ENCODE peak calls at places on chromosome 4, in eight cellular contexts. M, A, B, R, K, E, L and S are unnamed samples.

GRCh38 chr4:126748736-126749135 is 884.0 kb upstream of the INTU start:
- DNase-seq in E (no peak), L (no peak), B (no peak), K (no peak), M (no peak), A (peak; percentile 82), R (no peak), S (no peak)

GRCh38 chr4:142579483-142579882 is 266.6 kb downstream of the INPP4B start:
- DNase-seq in A (peak; percentile 13), B (no peak), E (no peak), L (no peak), M (no peak), R (no peak), K (no peak), S (no peak)

GRCh38 chr4:39637572-39638357 is 900 bp downstream of the SMIM14 start:
- DNase-seq in E (peak; percentile 63), K (peak; percentile 60), B (peak; percentile 63), M (peak; percentile 59), A (peak; percentile 78), L (peak; percentile 73), R (peak; percentile 74), S (peak; percentile 77)

GRCh38 chr4:25814323-25814722 is 48.5 kb downstream of the SEL1L3 start:
- DNase-seq in R (no peak), E (no peak), K (peak; percentile 23), B (peak; percentile 40), L (peak; percentile 57), M (no peak), A (peak; percentile 95), S (no peak)

GRCh38 chr4:87567191-87567590 is 38.0 kb upstream of the SPARCL1 start:
- DNase-seq in R (no peak), L (no peak), B (no peak), A (peak; percentile 17), M (no peak), K (no peak), E (no peak), S (no peak)

GRCh38 chr4:21304061-21304541 is 603.8 kb downstream of the PACRGL start:
- DNase-seq in M (no peak), A (no peak), L (no peak), K (no peak), B (no peak), E (no peak), R (no peak), S (peak; percentile 43)

GRCh38 chr4:94407846-94408245 is 43.9 kb upstream of the PDLIM5 start:
- DNase-seq in E (no peak), B (no peak), A (peak; percentile 69), R (no peak), L (no peak), M (no peak), K (no peak), S (no peak)

GRCh38 chr4:110245567-110245966 is 47.2 kb upstream of the ELOVL6 start:
- DNase-seq in E (no peak), A (peak; percentile 68), B (no peak), L (no peak), M (no peak), K (no peak), R (no peak), S (no peak)

GRCh38 chr4:152585036-152585439 is 49.1 kb upstream of the FBXW7 start:
- DNase-seq in A (no peak), M (no peak), K (no peak), E (no peak), B (no peak), L (no peak), R (no peak), S (no peak)

GRCh38 chr4:15368906-15369305 is 58.9 kb upstream of the C1QTNF7 start:
- DNase-seq in M (no peak), L (no peak), K (no peak), A (peak; percentile 72), B (no peak), E (no peak), R (no peak), S (no peak)

GRCh38 chr4:95362906-95363578 is 185.7 kb downstream of the UNC5C start:
- DNase-seq in K (no peak), A (peak; percentile 43), R (peak; percentile 19), L (no peak), E (no peak), M (peak; percentile 50), B (no peak), S (no peak)

DNA sequence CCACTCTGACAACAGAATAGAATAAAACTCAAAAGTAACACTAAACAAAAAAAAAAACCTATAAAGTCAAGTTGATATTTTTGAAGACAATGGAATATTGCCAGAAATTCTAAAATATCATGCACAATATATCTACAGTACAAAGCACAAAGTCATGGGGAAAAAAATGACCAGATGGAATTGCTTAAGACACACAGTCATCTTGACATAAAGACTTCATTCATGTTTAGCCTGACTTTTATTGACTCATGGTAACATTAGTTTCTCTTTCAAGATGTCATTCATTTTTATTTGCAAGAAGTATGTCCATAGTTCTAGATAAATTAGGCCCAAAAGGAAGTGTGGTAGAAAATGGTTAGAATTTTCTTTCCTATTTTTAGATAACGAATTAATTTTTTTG is 259.1 kb downstream of the CAMK2D start:
- DNase-seq in B (no peak), K (no peak), L (no peak), R (no peak), E (no peak), A (peak; percentile 13), M (no peak), S (no peak)
- H3K27ac ChIP-seq in B (no peak overlapping the region), K (peak overlapping the region; percentile 64), L (peak overlapping the region; percentile 59), R (no peak overlapping the region), E (no peak overlapping the region), A (no peak overlapping the region), M (no peak overlapping the region), S (no peak overlapping the region)

GRCh38 chr4:138935135-138935795 is 80.3 kb upstream of the NOCT start:
- DNase-seq in M (no peak), L (no peak), E (no peak), A (no peak), R (no peak), B (no peak), K (no peak), S (no peak)

GRCh38 chr4:138943893-138944292 is 71.7 kb upstream of the NOCT start:
- DNase-seq in M (no peak), R (no peak), A (no peak), E (no peak), B (no peak), L (no peak), K (no peak), S (no peak)

GRCh38 chr4:138939960-138940359 is 75.6 kb upstream of the NOCT start:
- DNase-seq in E (no peak), M (no peak), L (no peak), B (no peak), R (no peak), K (no peak), A (no peak), S (no peak)

GRCh38 chr4:138941037-138941436 is 74.5 kb upstream of the NOCT start:
- DNase-seq in L (no peak), E (no peak), K (no peak), M (no peak), B (no peak), R (no peak), A (no peak), S (no peak)

GRCh38 chr4:138938371-138938699 is 77.2 kb upstream of the NOCT start:
- DNase-seq in B (no peak), A (peak; percentile 54), R (no peak), M (no peak), L (no peak), K (no peak), E (no peak), S (no peak)
- H3K4me3 ChIP-seq in B (no peak overlapping the region), A (no peak overlapping the region), R (no peak overlapping the region), M (no peak overlapping the region), L (peak overlapping the region; percentile 18), K (no peak overlapping the region), E (no peak overlapping the region), S (no peak overlapping the region)

GRCh38 chr4:139769355-139769754 is 103.7 kb downstream of the MGST2 start:
- DNase-seq in M (no peak), B (no peak), A (no peak), R (no peak), K (no peak), E (no peak), L (no peak), S (no peak)

GRCh38 chr4:139767585-139767984 is 102.0 kb downstream of the MGST2 start:
- DNase-seq in M (no peak), L (no peak), R (no peak), A (no peak), E (no peak), B (no peak), K (no peak), S (no peak)

GRCh38 chr4:139768366-139768765 is 102.7 kb downstream of the MGST2 start:
- DNase-seq in M (no peak), L (no peak), K (no peak), B (no peak), R (no peak), E (no peak), A (no peak), S (no peak)

GRCh38 chr4:139770361-139770760 is 104.7 kb downstream of the MGST2 start:
- DNase-seq in K (peak; percentile 45), A (no peak), M (peak; percentile 61), E (no peak), L (peak; percentile 56), R (no peak), B (no peak), S (no peak)

DNA sequence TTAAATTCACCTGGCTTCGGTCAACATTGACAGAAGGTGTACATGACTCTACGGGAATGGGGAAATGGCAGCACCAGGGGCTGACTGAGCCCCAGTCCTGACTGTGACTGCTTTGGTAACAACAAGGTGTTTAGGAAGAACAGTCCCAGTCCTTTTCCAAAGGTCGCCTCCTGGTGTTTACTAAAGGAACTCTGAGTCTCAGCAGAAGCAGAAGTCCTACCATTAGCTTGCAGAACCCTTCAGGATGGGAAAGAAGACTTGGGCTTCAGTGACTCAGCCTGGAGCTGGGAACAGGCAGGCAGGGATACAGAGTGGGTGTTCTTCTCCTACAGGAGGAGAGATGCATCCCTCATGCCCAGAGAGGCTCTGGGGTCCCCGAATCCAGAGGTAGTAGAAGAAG is 103.3 kb downstream of the MGST2 start:
- DNase-seq in K (no peak), M (no peak), E (no peak), L (no peak), B (no peak), R (no peak), A (no peak), S (no peak)
- TF ChIP-seq CTCF in K (peak; percentile 18), M (no peak), E (peak; percentile 5), L (no peak), B (no peak), R (no peak), A (no peak), S (no peak)

DNA sequence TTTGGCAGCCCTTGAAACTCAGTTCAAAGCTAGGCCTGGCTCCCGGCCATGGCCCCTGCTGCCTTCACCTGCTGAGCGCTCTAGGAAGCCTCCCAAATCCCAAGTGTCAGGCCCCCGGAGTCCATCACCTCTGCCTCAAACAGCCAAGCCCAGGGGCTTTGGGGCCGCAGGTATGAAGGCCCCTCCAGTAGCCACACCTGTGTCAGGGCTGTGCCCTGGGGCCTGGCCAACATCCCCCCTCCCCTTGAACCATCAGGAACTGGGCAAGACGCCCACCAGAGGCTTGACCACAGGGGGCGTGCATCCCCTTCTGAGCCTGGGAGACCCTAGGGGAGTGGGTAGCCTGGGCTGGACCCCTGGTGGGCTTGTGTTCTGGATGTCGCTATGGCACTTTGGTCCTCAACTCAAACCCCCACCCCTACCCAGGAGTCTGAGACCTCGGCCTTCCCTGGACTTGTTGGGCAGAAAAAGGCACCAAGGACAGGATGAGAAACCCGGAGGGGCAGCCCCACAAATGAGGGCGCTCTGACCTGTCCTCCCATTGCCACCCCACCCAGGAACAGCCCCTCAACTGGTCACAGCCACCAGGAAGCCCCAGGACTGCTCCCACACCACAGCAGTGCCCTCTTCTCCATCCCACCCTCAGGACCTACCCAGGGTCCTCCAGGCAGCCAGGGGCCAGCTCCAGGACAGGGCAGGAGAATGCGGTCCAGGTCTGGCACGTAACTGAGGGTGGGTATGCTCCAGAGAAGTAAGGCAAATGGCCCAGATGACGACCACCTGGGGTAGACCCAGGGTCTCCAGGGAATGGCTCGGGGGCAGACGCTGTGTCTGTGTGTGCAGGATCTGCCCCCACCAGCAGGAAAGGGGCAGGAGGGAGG is 4.2 kb upstream of the SLBP start:
- DNase-seq in R (no peak), L (no peak), E (no peak), K (no peak), M (no peak), A (no peak), B (no peak), S (no peak)
- H3K27ac ChIP-seq in R (no peak overlapping the region), L (peak overlapping the region; percentile 32), E (no peak overlapping the region), K (no peak overlapping the region), M (no peak overlapping the region), A (no peak overlapping the region), B (no peak overlapping the region), S (no peak overlapping the region)